ENCODE peak calls at places on chromosome 6, in six cellular contexts. F, U, Y, X, P and J are unnamed samples.
A peak's percentile ranks its signal among the peaks of the same experiment; 100 is the strongest.

GRCh38 chr6:24455061-24455460 is 34.3 kb downstream of the GPLD1 start:
- DNase-seq in F (no peak), U (no peak), Y (no peak), X (no peak), P (no peak), J (no peak)

GRCh38 chr6:13281630-13282156 is 46.6 kb downstream of the TBC1D7 start:
- DNase-seq in F (no peak), U (no peak), Y (no peak), X (no peak), P (no peak), J (no peak)

GRCh38 chr6:89999154-89999553 is 104.9 kb downstream of the GJA10 start:
- DNase-seq in F (no peak), U (peak; percentile 39), Y (no peak), X (no peak), P (peak; percentile 63), J (no peak)

GRCh38 chr6:111958534-111958933 is 85.3 kb upstream of the FYN start:
- DNase-seq in F (no peak), U (no peak), Y (no peak), X (no peak), P (no peak), J (no peak)

GRCh38 chr6:122652431-122652830 is 42.2 kb downstream of the PKIB start:
- DNase-seq in F (no peak), U (no peak), Y (no peak), X (peak; percentile 71), P (no peak), J (no peak)

GRCh38 chr6:22409487-22409886 is 112.7 kb upstream of the PRL start:
- DNase-seq in F (no peak), U (no peak), Y (no peak), X (no peak), P (no peak), J (no peak)

GRCh38 chr6:121884621-121885020 is 449.2 kb downstream of the GJA1 start:
- DNase-seq in F (no peak), U (no peak), Y (no peak), X (no peak), P (no peak), J (no peak)

GRCh38 chr6:75201901-75202672 is 3.8 kb downstream of the COL12A1 start:
- DNase-seq in F (peak; percentile 48), U (peak; percentile 33), Y (no peak), X (no peak), P (no peak), J (no peak)

GRCh38 chr6:150492941-150493340 is 106.7 kb upstream of the PLEKHG1 start:
- DNase-seq in F (no peak), U (no peak), Y (no peak), X (peak; percentile 89), P (no peak), J (no peak)

GRCh38 chr6:119482850-119483285 is 133.3 kb upstream of the MAN1A1 start:
- DNase-seq in F (no peak), U (no peak), Y (no peak), X (no peak), P (peak; percentile 34), J (no peak)

GRCh38 chr6:74222768-74223321 is 526.8 kb downstream of the CD109 start:
- DNase-seq in F (no peak), U (no peak), Y (no peak), X (no peak), P (no peak), J (no peak)

GRCh38 chr6:116217069-116217468 is 36.8 kb downstream of the TSPYL4 start:
- DNase-seq in F (no peak), U (no peak), Y (no peak), X (peak; percentile 61), P (no peak), J (no peak)

GRCh38 chr6:27279513-27280063 is 32.1 kb downstream of the PRSS16 start:
- DNase-seq in F (no peak), U (no peak), Y (no peak), X (no peak), P (no peak), J (no peak)

GRCh38 chr6:155245871-155246270 is 17.9 kb upstream of the CLDN20 start:
- DNase-seq in F (no peak), U (no peak), Y (no peak), X (no peak), P (no peak), J (no peak)

GRCh38 chr6:132483779-132484679 is 28.9 kb downstream of the STX7 start:
- DNase-seq in F (no peak), U (peak; percentile 43), Y (peak; percentile 51), X (peak; percentile 77), P (no peak), J (peak; percentile 20)

GRCh38 chr6:6683964-6684363 is 95.4 kb downstream of the LY86 start:
- DNase-seq in F (no peak), U (no peak), Y (no peak), X (no peak), P (no peak), J (no peak)

GRCh38 chr6:121847806-121848522 is 412.5 kb downstream of the GJA1 start:
- DNase-seq in F (no peak), U (no peak), Y (peak; percentile 40), X (no peak), P (no peak), J (no peak)

GRCh38 chr6:164563866-164564265 is 745.5 kb downstream of the C6orf118 start:
- DNase-seq in F (no peak), U (no peak), Y (no peak), X (no peak), P (no peak), J (no peak)

GRCh38 chr6:158655569-158656450 is 6.0 kb downstream of the SYTL3 start:
- DNase-seq in F (peak; percentile 76), U (no peak), Y (no peak), X (no peak), P (no peak), J (no peak)

GRCh38 chr6:167469655-167470054 is 144.8 kb downstream of the TTLL2 start:
- DNase-seq in F (no peak), U (no peak), Y (no peak), X (no peak), P (no peak), J (no peak)

GRCh38 chr6:165847407-165848098 is 184.5 kb upstream of the PDE10A start:
- DNase-seq in F (no peak), U (no peak), Y (no peak), X (no peak), P (peak; percentile 60), J (no peak)

GRCh38 chr6:37303091-37303620 is 45.2 kb upstream of the TMEM217 start:
- DNase-seq in F (no peak), U (no peak), Y (no peak), X (no peak), P (no peak), J (no peak)

GRCh38 chr6:24522090-24522820 is 27.5 kb downstream of the ALDH5A1 start:
- DNase-seq in F (no peak), U (no peak), Y (peak; percentile 69), X (no peak), P (no peak), J (no peak)

GRCh38 chr6:11712760-11713159 is 65.8 kb downstream of the ADTRP start:
- DNase-seq in F (no peak), U (peak; percentile 56), Y (no peak), X (no peak), P (no peak), J (no peak)

GRCh38 chr6:24788031-24788665 is 10.6 kb downstream of the ARMH2 start:
- DNase-seq in F (no peak), U (no peak), Y (no peak), X (peak; percentile 59), P (no peak), J (no peak)

GRCh38 chr6:118894425-118895240 is 681 bp downstream of the ASF1A start:
- DNase-seq in F (peak; percentile 76), U (peak; percentile 26), Y (peak; percentile 58), X (peak; percentile 40), P (peak; percentile 65), J (peak; percentile 62)

GRCh38 chr6:1310628-1311399 is 1.1 kb upstream of the FOXQ1 start:
- DNase-seq in F (peak; percentile 80), U (no peak), Y (no peak), X (peak; percentile 67), P (peak; percentile 79), J (no peak)

GRCh38 chr6:48449002-48449401 is 338.0 kb upstream of the PTCHD4 start:
- DNase-seq in F (no peak), U (no peak), Y (no peak), X (peak; percentile 19), P (no peak), J (no peak)

GRCh38 chr6:112296122-112296521 is 41.8 kb upstream of the LAMA4 start:
- DNase-seq in F (no peak), U (no peak), Y (no peak), X (peak; percentile 56), P (no peak), J (no peak)

GRCh38 chr6:127100510-127101140 is 17.8 kb upstream of the RSPO3 start:
- DNase-seq in F (no peak), U (no peak), Y (no peak), X (peak; percentile 16), P (no peak), J (no peak)
- TF ChIP-seq CTCF in F (peak; percentile 25), U (no peak), Y (no peak), X (peak; percentile 47), P (no peak), J (no peak)

DNA sequence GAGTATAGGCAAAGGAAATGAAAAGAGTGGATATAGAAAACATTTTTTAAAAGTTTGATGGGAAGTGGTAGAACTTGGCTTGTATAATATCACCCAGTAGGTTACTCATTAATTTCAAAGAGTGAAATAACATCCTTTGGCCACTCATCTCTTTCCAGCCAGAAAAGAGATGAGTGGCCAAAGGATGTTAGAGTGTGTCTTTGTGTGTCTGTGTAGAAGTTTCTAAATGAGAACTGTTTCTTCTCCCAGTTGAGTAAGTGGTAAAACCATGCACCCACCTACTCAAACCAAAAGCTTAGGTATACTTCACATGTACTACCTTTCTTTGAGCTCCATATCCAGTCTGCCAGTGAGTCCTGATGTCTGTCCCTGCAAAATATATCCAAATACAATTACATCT is 47.7 kb upstream of the TMEM244 start:
- DNase-seq in F (no peak), U (no peak), Y (no peak), X (no peak), P (no peak), J (no peak)
- H3K9me3 ChIP-seq in F (no peaks in the 10 kb centered on the region), U (no peaks in the 10 kb centered on the region), Y (no peaks in the 10 kb centered on the region), X (no peaks in the 10 kb centered on the region), P (no peaks in the 10 kb centered on the region), J (no peaks in the 10 kb centered on the region)

GRCh38 chr6:82567621-82568020 is 204.0 kb downstream of the TPBG start:
- DNase-seq in F (no peak), U (no peak), Y (no peak), X (peak; percentile 68), P (no peak), J (no peak)

GRCh38 chr6:82571431-82571830 is 207.8 kb downstream of the TPBG start:
- DNase-seq in F (no peak), U (no peak), Y (no peak), X (no peak), P (no peak), J (no peak)

GRCh38 chr6:82568290-82568993 is 204.8 kb downstream of the TPBG start:
- DNase-seq in F (no peak), U (no peak), Y (no peak), X (no peak), P (no peak), J (no peak)

GRCh38 chr6:82570083-82570482 is 206.5 kb downstream of the TPBG start:
- DNase-seq in F (no peak), U (no peak), Y (no peak), X (peak; percentile 8), P (no peak), J (no peak)

GRCh38 chr6:82569022-82569421 is 205.4 kb downstream of the TPBG start:
- DNase-seq in F (no peak), U (no peak), Y (no peak), X (no peak), P (no peak), J (no peak)
- TF ChIP-seq CTCF in F (no peak), U (no peak), Y (no peak), X (no peak), P (no peak), J (no peak)

GRCh38 chr6:169982461-169983386 is 231.3 kb downstream of the ERMARD start:
- DNase-seq in F (no peak), U (no peak), Y (no peak), X (no peak), P (no peak), J (no peak)
- H3K9me3 ChIP-seq in F (no peaks in the 10 kb centered on the region), U (no peaks in the 10 kb centered on the region), Y (no peaks in the 10 kb centered on the region), X (no peaks in the 10 kb centered on the region), P (no peaks in the 10 kb centered on the region), J (no peaks in the 10 kb centered on the region)